ENCODE peak calls at places on chromosome 19, in five cellular contexts. One of them, this sample, is unnamed.

GRCh38 chr19:55169136-55169535 is 2.7 kb upstream of the DNAAF3 start:
- DNase-seq in Peyer's patch: no peak
- DNase-seq in right cardiac atrium: no peak
- DNase-seq in A549: no peak
- DNase-seq in PC-3: no peak
- DNase-seq in this sample: no peak

GRCh38 chr19:48925240-48925843 is 8.2 kb upstream of the DHDH start:
- DNase-seq in Peyer's patch: no peak
- DNase-seq in right cardiac atrium: no peak
- DNase-seq in A549: peak
- DNase-seq in PC-3: peak
- DNase-seq in this sample: peak

GRCh38 chr19:19224852-19225494 is 13.2 kb downstream of the NCAN start:
- DNase-seq in Peyer's patch: peak
- DNase-seq in right cardiac atrium: peak
- DNase-seq in A549: peak
- DNase-seq in PC-3: peak
- DNase-seq in this sample: peak

GRCh38 chr19:12159773-12160414 is 3.0 kb upstream of the ZNF136 start:
- DNase-seq in Peyer's patch: no peak
- DNase-seq in right cardiac atrium: no peak
- DNase-seq in A549: no peak
- DNase-seq in PC-3: no peak
- DNase-seq in this sample: no peak

GRCh38 chr19:55465460-55466245 is 1.1 kb upstream of the C19orf85 start:
- DNase-seq in Peyer's patch: no peak
- DNase-seq in right cardiac atrium: peak
- DNase-seq in A549: no peak
- DNase-seq in PC-3: no peak
- DNase-seq in this sample: no peak

GRCh38 chr19:46056536-46056935 is 15.7 kb upstream of the IGFL4 start:
- DNase-seq in Peyer's patch: no peak
- DNase-seq in right cardiac atrium: no peak
- DNase-seq in A549: peak
- DNase-seq in PC-3: no peak
- DNase-seq in this sample: peak

GRCh38 chr19:40013991-40014390 is 17.1 kb downstream of the ZNF546 start:
- DNase-seq in Peyer's patch: no peak
- DNase-seq in right cardiac atrium: no peak
- DNase-seq in A549: no peak
- DNase-seq in PC-3: no peak
- DNase-seq in this sample: no peak

GRCh38 chr19:30209617-30210600 is 162.3 kb upstream of the ZNF536 start:
- DNase-seq in Peyer's patch: no peak
- DNase-seq in right cardiac atrium: no peak
- DNase-seq in A549: no peak
- DNase-seq in PC-3: no peak
- DNase-seq in this sample: no peak

GRCh38 chr19:35882074-35882832 is 13.9 kb downstream of the APLP1 start:
- DNase-seq in Peyer's patch: no peak
- DNase-seq in right cardiac atrium: no peak
- DNase-seq in A549: peak
- DNase-seq in PC-3: peak
- DNase-seq in this sample: peak

GRCh38 chr19:34828156-34828555 is 55.1 kb upstream of the ZNF599 start:
- DNase-seq in Peyer's patch: no peak
- DNase-seq in right cardiac atrium: no peak
- DNase-seq in A549: no peak
- DNase-seq in PC-3: no peak
- DNase-seq in this sample: no peak

GRCh38 chr19:42092350-42092749 is 16.4 kb downstream of the ZNF574 start:
- DNase-seq in Peyer's patch: no peak
- DNase-seq in right cardiac atrium: no peak
- DNase-seq in A549: peak
- DNase-seq in PC-3: peak
- DNase-seq in this sample: peak

GRCh38 chr19:12995596-12996541 is 594 bp downstream of the NFIX start:
- DNase-seq in Peyer's patch: peak
- DNase-seq in right cardiac atrium: peak
- DNase-seq in A549: no peak
- DNase-seq in PC-3: no peak
- DNase-seq in this sample: no peak

GRCh38 chr19:12833747-12834417 is 497 bp downstream of the RTBDN start:
- DNase-seq in Peyer's patch: no peak
- DNase-seq in right cardiac atrium: peak
- DNase-seq in A549: no peak
- DNase-seq in PC-3: peak
- DNase-seq in this sample: peak

GRCh38 chr19:48928164-48929005 is 5.1 kb upstream of the DHDH start:
- DNase-seq in Peyer's patch: no peak
- DNase-seq in right cardiac atrium: no peak
- DNase-seq in A549: no peak
- DNase-seq in PC-3: peak
- DNase-seq in this sample: peak

GRCh38 chr19:41328818-41329220 is 18.8 kb downstream of the CCDC97 start:
- DNase-seq in Peyer's patch: no peak
- DNase-seq in right cardiac atrium: peak
- DNase-seq in A549: no peak
- DNase-seq in PC-3: no peak
- DNase-seq in this sample: no peak

GRCh38 chr19:407501-408440 is 1.2 kb downstream of the C2CD4C start:
- DNase-seq in Peyer's patch: peak
- DNase-seq in right cardiac atrium: no peak
- DNase-seq in A549: no peak
- DNase-seq in PC-3: no peak
- DNase-seq in this sample: no peak

GRCh38 chr19:18173572-18174294 is at the start of gene IFI30:
- DNase-seq in Peyer's patch: peak
- DNase-seq in right cardiac atrium: peak
- DNase-seq in A549: peak
- DNase-seq in PC-3: peak
- DNase-seq in this sample: peak

GRCh38 chr19:42066075-42066754 is 3.8 kb downstream of the GRIK5 start:
- DNase-seq in Peyer's patch: no peak
- DNase-seq in right cardiac atrium: no peak
- DNase-seq in A549: peak
- DNase-seq in PC-3: peak
- DNase-seq in this sample: peak

GRCh38 chr19:29119582-29119981 is 93.4 kb downstream of the UQCRFS1 start:
- DNase-seq in Peyer's patch: no peak
- DNase-seq in right cardiac atrium: no peak
- DNase-seq in A549: no peak
- DNase-seq in PC-3: no peak
- DNase-seq in this sample: no peak

GRCh38 chr19:58346961-58347929 is 6.0 kb downstream of the A1BG start:
- DNase-seq in Peyer's patch: peak
- DNase-seq in right cardiac atrium: peak
- DNase-seq in A549: peak
- DNase-seq in PC-3: no peak
- DNase-seq in this sample: peak

GRCh38 chr19:30083701-30084156 is 141.7 kb downstream of the URI1 start:
- DNase-seq in Peyer's patch: peak
- DNase-seq in right cardiac atrium: peak
- DNase-seq in A549: no peak
- DNase-seq in PC-3: no peak
- DNase-seq in this sample: no peak

GRCh38 chr19:756232-756631 is 5.3 kb downstream of the MISP start:
- DNase-seq in Peyer's patch: no peak
- DNase-seq in right cardiac atrium: no peak
- DNase-seq in A549: peak
- DNase-seq in PC-3: peak
- DNase-seq in this sample: peak

GRCh38 chr19:35995655-35995993 is 636 bp downstream of the SDHAF1 start:
- DNase-seq in Peyer's patch: peak
- DNase-seq in right cardiac atrium: peak
- DNase-seq in A549: peak
- DNase-seq in PC-3: peak
- DNase-seq in this sample: peak

GRCh38 chr19:30671622-30672051 is 299.5 kb downstream of the ZNF536 start:
- DNase-seq in Peyer's patch: no peak
- DNase-seq in right cardiac atrium: no peak
- DNase-seq in A549: no peak
- DNase-seq in PC-3: no peak
- DNase-seq in this sample: no peak

GRCh38 chr19:18107235-18108083 is 9.9 kb downstream of the MAST3 start:
- DNase-seq in Peyer's patch: no peak
- DNase-seq in right cardiac atrium: no peak
- DNase-seq in A549: no peak
- DNase-seq in PC-3: no peak
- DNase-seq in this sample: peak

GRCh38 chr19:35346193-35347052 is 1.3 kb upstream of the FFAR1 start:
- DNase-seq in Peyer's patch: peak
- DNase-seq in right cardiac atrium: no peak
- DNase-seq in A549: no peak
- DNase-seq in PC-3: no peak
- DNase-seq in this sample: no peak

GRCh38 chr19:677601-678380 is 1.6 kb downstream of the FSTL3 start:
- DNase-seq in Peyer's patch: no peak
- DNase-seq in right cardiac atrium: peak
- DNase-seq in A549: peak
- DNase-seq in PC-3: peak
- DNase-seq in this sample: peak

GRCh38 chr19:42051166-42052115 is 18.6 kb downstream of the GRIK5 start:
- DNase-seq in Peyer's patch: no peak
- DNase-seq in right cardiac atrium: no peak
- DNase-seq in A549: no peak
- DNase-seq in PC-3: peak
- DNase-seq in this sample: peak

GRCh38 chr19:41570179-41570578 is 5.8 kb upstream of the CEACAM21 start:
- DNase-seq in Peyer's patch: no peak
- DNase-seq in right cardiac atrium: no peak
- DNase-seq in A549: no peak
- DNase-seq in PC-3: no peak
- DNase-seq in this sample: no peak

GRCh38 chr19:49362048-49362925 is at the start of gene TEAD2:
- DNase-seq in Peyer's patch: peak
- DNase-seq in right cardiac atrium: peak
- DNase-seq in A549: peak
- DNase-seq in PC-3: peak
- DNase-seq in this sample: peak

GRCh38 chr19:8238251-8238650 is 29.1 kb downstream of the CERS4 start:
- DNase-seq in Peyer's patch: no peak
- DNase-seq in right cardiac atrium: no peak
- DNase-seq in A549: no peak
- DNase-seq in PC-3: no peak
- DNase-seq in this sample: peak

GRCh38 chr19:7917292-7918061 is 2.7 kb upstream of the SNAPC2 start:
- DNase-seq in Peyer's patch: peak
- DNase-seq in right cardiac atrium: peak
- DNase-seq in A549: peak
- DNase-seq in PC-3: peak
- DNase-seq in this sample: peak

GRCh38 chr19:4967738-4968461 is 1.0 kb upstream of the KDM4B start:
- DNase-seq in Peyer's patch: no peak
- DNase-seq in right cardiac atrium: peak
- DNase-seq in A549: no peak
- DNase-seq in PC-3: peak
- DNase-seq in this sample: peak

GRCh38 chr19:46107371-46107770 is 17.1 kb downstream of the IGFL3 start:
- DNase-seq in Peyer's patch: no peak
- DNase-seq in right cardiac atrium: no peak
- DNase-seq in A549: no peak
- DNase-seq in PC-3: no peak
- DNase-seq in this sample: peak

GRCh38 chr19:22422220-22422619 is at the start of gene ZNF98:
- DNase-seq in Peyer's patch: no peak
- DNase-seq in right cardiac atrium: peak
- DNase-seq in A549: no peak
- DNase-seq in PC-3: no peak
- DNase-seq in this sample: no peak

DNA sequence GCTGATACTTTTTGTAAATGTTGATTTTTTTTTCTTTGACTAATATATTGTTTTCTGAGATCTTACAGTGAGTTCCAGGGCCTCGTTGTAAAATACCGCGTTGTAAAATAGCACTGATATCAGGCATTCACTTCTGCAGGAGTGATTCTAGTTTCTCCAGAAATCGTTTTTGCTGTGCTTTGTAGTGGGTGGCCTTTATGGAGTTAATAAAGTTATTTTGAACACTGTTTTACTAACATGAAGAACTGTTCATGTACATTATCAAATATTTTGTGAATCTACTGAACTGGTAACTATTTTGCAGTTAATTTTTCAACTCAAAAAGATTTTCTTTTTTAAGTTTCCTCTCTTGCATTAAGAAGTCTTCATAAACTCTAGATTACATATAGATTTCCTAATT is 985 bp upstream of the ZNF266 start:
- DNase-seq in Peyer's patch: no peak
- DNase-seq in right cardiac atrium: no peak
- DNase-seq in A549: no peak
- DNase-seq in PC-3: no peak
- DNase-seq in this sample: no peak
- H3K4me3 ChIP-seq in Peyer's patch: no peak
- H3K4me3 ChIP-seq in right cardiac atrium: peak
- H3K4me3 ChIP-seq in A549: no peak
- H3K4me3 ChIP-seq in PC-3: peak
- H3K4me3 ChIP-seq in this sample: no peak

GRCh38 chr19:37979547-37980082 is 72.6 kb downstream of the SIPA1L3 start:
- DNase-seq in Peyer's patch: no peak
- DNase-seq in right cardiac atrium: no peak
- DNase-seq in A549: no peak
- DNase-seq in PC-3: no peak
- DNase-seq in this sample: peak
- H3K4me3 ChIP-seq in Peyer's patch: no peak
- H3K4me3 ChIP-seq in right cardiac atrium: no peak
- H3K4me3 ChIP-seq in A549: no peak
- H3K4me3 ChIP-seq in PC-3: no peak
- H3K4me3 ChIP-seq in this sample: no peak

DNA sequence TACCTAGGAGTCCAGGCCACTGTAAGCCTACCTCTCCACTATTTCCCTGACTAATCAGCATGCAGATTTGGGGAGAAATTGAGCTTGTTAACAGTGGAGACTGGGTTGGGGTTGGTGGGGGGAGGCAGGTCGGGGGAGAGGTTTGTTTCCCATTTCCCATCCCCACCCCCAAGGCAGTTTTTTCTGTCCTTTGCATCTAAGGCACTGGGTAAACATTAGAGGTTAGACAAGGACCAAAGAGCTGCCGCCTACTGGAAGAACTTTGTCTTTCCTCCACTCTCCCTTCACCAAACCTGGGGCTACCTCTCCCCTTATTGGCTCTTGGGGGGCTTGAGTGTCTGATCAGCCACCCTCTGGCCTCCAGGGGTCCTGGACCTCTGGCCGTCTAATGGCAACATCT is 953 bp downstream of the KCNN4 start:
- DNase-seq in Peyer's patch: peak
- DNase-seq in right cardiac atrium: no peak
- DNase-seq in A549: peak
- DNase-seq in PC-3: peak
- DNase-seq in this sample: no peak
- H3K4me3 ChIP-seq in Peyer's patch: peak
- H3K4me3 ChIP-seq in right cardiac atrium: no peak
- H3K4me3 ChIP-seq in A549: peak
- H3K4me3 ChIP-seq in PC-3: peak
- H3K4me3 ChIP-seq in this sample: no peak

DNA sequence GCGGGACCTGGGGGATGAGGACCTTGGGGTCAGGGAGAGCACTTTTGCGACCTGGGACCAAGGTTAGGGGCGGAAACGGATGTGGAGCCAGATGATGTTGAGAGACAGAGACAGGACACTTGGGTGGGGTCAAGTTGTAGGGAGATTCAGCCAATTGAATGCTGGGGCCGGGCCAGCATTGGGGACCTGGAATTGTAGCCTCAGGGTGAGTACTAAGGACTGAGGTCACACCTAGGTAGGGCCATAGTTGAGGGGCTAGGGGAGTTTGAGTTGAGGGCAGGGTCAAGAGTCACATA is 1.2 kb downstream of the ALKBH7 start:
- DNase-seq in Peyer's patch: no peak
- DNase-seq in right cardiac atrium: no peak
- DNase-seq in A549: no peak
- DNase-seq in PC-3: no peak
- DNase-seq in this sample: no peak
- H3K4me3 ChIP-seq in Peyer's patch: peak
- H3K4me3 ChIP-seq in right cardiac atrium: peak
- H3K4me3 ChIP-seq in A549: peak
- H3K4me3 ChIP-seq in PC-3: peak
- H3K4me3 ChIP-seq in this sample: peak